ENCODE peak calls at places on chromosome 22, in six cellular contexts. J is MG63, R is HCT116, N is adrenal gland, V is IMR-90, U is keratinocyte. T is an unnamed sample. For H3K9me3, the result is how much of the 10 kb centered on the place peaks cover.

GRCh38 chr22:31075961-31076360 is 5.2 kb upstream of the SMTN start:
- DNase-seq in N (peak), U (no peak), V (peak), R (no peak), J (peak), T (no peak)

GRCh38 chr22:20131593-20131855 is at the start of gene ZDHHC8:
- DNase-seq in J (no peak), N (no peak), U (no peak), V (no peak), R (no peak), T (peak)

GRCh38 chr22:22934543-22935055 is 47.0 kb downstream of the IGLL5 start:
- DNase-seq in U (no peak), V (no peak), R (no peak), N (no peak), J (no peak), T (no peak)

GRCh38 chr22:29030016-29030617 is 31.5 kb downstream of the C22orf31 start:
- DNase-seq in N (no peak), J (no peak), R (peak), U (no peak), V (no peak), T (no peak)

GRCh38 chr22:29150701-29151100 is 55.0 kb upstream of the EMID1 start:
- DNase-seq in U (no peak), R (no peak), J (no peak), V (no peak), N (peak), T (no peak)

GRCh38 chr22:28792491-28793383 is 7.6 kb downstream of the XBP1 start:
- DNase-seq in V (no peak), R (no peak), J (no peak), N (no peak), U (no peak), T (no peak)

GRCh38 chr22:44192811-44193536 is 12.2 kb downstream of the PARVG start:
- DNase-seq in V (no peak), U (no peak), N (no peak), J (no peak), R (no peak), T (no peak)

GRCh38 chr22:32847067-32847491 is 45.6 kb downstream of the TIMP3 start:
- DNase-seq in R (no peak), J (no peak), V (no peak), U (peak), N (peak), T (no peak)

GRCh38 chr22:45897736-45898135 is 79.2 kb downstream of the WNT7B start:
- DNase-seq in U (no peak), J (no peak), R (no peak), N (no peak), V (no peak), T (no peak)

GRCh38 chr22:24146190-24146616 is 35.1 kb upstream of the SUSD2 start:
- DNase-seq in U (no peak), R (no peak), J (no peak), V (peak), N (peak), T (no peak)

GRCh38 chr22:39109361-39109760 is 12.3 kb downstream of the APOBEC3H start:
- DNase-seq in V (no peak), U (no peak), R (no peak), N (no peak), J (no peak), T (no peak)

GRCh38 chr22:38850941-38851849 is 7.4 kb upstream of the NPTXR start:
- DNase-seq in R (peak), J (no peak), N (peak), V (peak), U (no peak), T (no peak)

GRCh38 chr22:27022256-27022655 is 364.9 kb downstream of the MIAT start:
- DNase-seq in U (no peak), N (no peak), V (no peak), J (no peak), R (no peak), T (no peak)

GRCh38 chr22:19614546-19614884 is 90.3 kb upstream of the CLDN5 start:
- DNase-seq in V (no peak), R (no peak), U (no peak), N (no peak), J (no peak), T (no peak)

GRCh38 chr22:26038365-26038764 is 130.9 kb upstream of the SEZ6L start:
- DNase-seq in V (no peak), N (no peak), J (no peak), U (no peak), R (no peak), T (no peak)

GRCh38 chr22:44822479-44822878 is 70.1 kb downstream of the ARHGAP8 start:
- DNase-seq in U (no peak), N (no peak), R (no peak), J (no peak), V (no peak), T (no peak)

GRCh38 chr22:39820266-39820665 is 73.3 kb downstream of the ENTHD1 start:
- DNase-seq in U (no peak), V (peak), N (peak), J (peak), R (peak), T (no peak)

GRCh38 chr22:22201185-22201924 is 43.2 kb upstream of the VPREB1 start:
- DNase-seq in R (no peak), V (peak), J (peak), N (no peak), U (no peak), T (peak)

GRCh38 chr22:40040927-40041326 is 46.2 kb downstream of the FAM83F start:
- DNase-seq in R (no peak), V (no peak), J (peak), N (peak), U (no peak), T (no peak)

GRCh38 chr22:48143856-48144255 is 1381.4 kb downstream of the TBC1D22A start:
- DNase-seq in R (no peak), N (no peak), U (no peak), V (no peak), J (no peak), T (no peak)
- H3K9me3 ChIP-seq in R (under half), N (under half), U (under half), V (half or more), J (under half), T (under half)

GRCh38 chr22:47322854-47323253 is 560.4 kb downstream of the TBC1D22A start:
- DNase-seq in J (no peak), V (no peak), U (no peak), R (no peak), N (no peak), T (no peak)
- H3K9me3 ChIP-seq in J (under half), V (under half), U (under half), R (under half), N (under half), T (under half)

DNA sequence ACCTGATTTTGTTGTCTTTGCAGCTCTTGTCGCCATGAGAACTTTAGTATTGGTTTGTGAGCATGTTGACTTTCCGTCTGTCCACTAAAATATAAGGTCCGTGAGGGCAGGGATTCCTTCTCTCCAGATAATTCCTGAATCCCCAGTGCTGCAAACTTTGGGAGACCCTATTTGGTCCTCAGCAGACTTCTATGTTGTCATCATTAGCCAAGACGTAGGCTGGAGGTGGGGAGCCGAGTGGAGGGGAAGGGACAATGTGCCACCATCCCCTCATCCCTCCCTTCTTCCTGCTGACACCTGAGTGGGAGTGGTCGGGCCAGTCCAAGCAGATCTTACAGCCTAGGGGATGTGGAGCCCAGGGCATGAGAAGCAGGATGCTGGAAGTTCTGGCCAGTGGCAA is 690.6 kb downstream of the TBC1D22A start:
- DNase-seq in V (no peak), J (no peak), U (no peak), N (no peak), R (no peak), T (no peak)
- H3K9me3 ChIP-seq in V (half or more), J (under half), U (under half), N (under half), R (under half), T (under half)

DNA sequence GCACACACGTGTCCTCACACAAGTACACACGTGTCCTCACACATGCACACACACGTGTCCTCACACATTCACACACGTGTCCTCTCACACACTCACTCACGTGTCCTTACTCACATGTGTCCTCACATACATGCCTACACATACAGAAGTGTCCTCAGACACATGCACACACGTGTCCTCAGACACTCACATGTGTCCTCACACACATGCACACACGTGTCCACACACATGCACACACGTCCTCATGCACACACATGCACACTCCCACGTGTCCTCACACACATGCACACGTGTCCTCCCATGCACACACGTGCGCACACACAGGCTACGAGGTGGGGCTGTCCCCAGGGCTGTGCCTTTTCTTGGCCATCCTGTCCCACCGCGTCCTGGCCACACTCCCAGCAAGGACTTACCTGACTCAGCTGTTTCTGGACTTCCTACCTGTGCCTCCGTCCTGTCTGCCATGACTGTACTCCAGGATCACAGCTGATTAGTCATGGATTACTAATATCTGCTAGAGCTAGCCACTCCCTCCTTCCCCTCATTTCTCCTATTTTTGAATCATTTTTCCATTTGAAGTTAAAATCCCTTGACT is 990.2 kb downstream of the BRD1 start:
- DNase-seq in V (no peak), J (no peak), U (no peak), R (no peak), N (no peak), T (no peak)
- H3K9me3 ChIP-seq in V (half or more), J (under half), U (under half), R (under half), N (under half), T (under half)

GRCh38 chr22:49164773-49165320 is 662.8 kb downstream of the BRD1 start:
- DNase-seq in U (no peak), V (no peak), J (no peak), R (no peak), N (no peak), T (no peak)
- H3K9me3 ChIP-seq in U (under half), V (half or more), J (under half), R (under half), N (under half), T (under half)

DNA sequence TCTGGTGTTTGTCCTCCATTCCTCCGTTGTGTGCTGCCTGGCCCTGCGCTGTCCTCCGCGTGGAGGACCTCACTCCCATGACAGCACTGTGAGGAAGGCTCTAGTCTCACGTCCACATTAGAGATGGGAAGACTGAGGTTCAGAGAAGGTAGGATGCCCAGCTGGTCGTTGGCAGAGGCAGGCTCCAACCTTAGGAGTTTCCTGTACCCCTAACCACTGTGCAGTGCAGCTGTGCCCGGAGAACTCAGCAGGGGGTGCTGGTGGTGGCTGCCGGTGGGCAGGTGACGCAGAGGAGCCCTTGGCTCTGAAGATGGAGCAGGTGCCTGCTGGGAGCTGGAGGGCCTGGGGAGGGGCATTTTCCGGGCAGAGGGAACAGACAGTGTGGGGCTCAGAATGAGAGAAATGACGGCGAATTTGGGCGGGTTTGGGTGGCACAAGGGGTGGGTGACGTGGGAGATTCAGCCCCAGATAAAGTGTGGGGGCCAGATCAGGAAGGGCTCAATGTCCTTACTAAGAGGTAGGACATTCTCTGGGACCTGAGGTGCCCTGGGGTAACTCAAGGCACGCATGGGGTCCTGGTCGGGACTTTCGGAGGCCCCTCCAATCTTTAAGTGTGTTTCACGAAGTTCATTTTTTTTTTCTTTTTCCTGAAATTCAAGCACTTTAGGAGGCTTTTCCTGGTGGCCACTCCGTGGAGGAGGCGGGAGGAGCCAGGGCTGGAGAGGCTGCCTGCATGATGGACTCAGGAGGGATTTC is 535.0 kb downstream of the TBC1D22A start:
- DNase-seq in N (no peak), V (no peak), R (no peak), U (no peak), J (no peak), T (no peak)
- H3K9me3 ChIP-seq in N (under half), V (under half), R (under half), U (under half), J (under half), T (under half)